ENCODE peak calls at places on chromosome X, in four cellular contexts. One of them, this sample, is unnamed.

GRCh38 chrX:151901821-151902220 is 10.9 kb upstream of the MAGEA4 start:
- DNase-seq in H1: no peak
- DNase-seq in mesenchymal stem cell: no peak
- DNase-seq in neuronal stem cell: no peak
- DNase-seq in this sample: no peak

GRCh38 chrX:13487731-13488505 is 81.5 kb upstream of the EGFL6 start:
- DNase-seq in neuronal stem cell: peak; percentile 17
- DNase-seq in H1: peak; percentile 47
- DNase-seq in mesenchymal stem cell: peak; percentile 88
- DNase-seq in this sample: peak; percentile 54

GRCh38 chrX:36480441-36480990 is 527.6 kb upstream of the FAM47C start:
- DNase-seq in H1: no peak
- DNase-seq in mesenchymal stem cell: no peak
- DNase-seq in neuronal stem cell: no peak
- DNase-seq in this sample: no peak

GRCh38 chrX:69216911-69217310 is 51.7 kb upstream of the PJA1 start:
- DNase-seq in mesenchymal stem cell: no peak
- DNase-seq in H1: no peak
- DNase-seq in neuronal stem cell: no peak
- DNase-seq in this sample: no peak

GRCh38 chrX:71996826-71997225 is 86.2 kb downstream of the NHSL2 start:
- DNase-seq in neuronal stem cell: no peak
- DNase-seq in mesenchymal stem cell: no peak
- DNase-seq in H1: peak; percentile 52
- DNase-seq in this sample: peak; percentile 74

GRCh38 chrX:119272882-119273806 is 37.1 kb downstream of the PGRMC1 start:
- DNase-seq in H1: peak; percentile 71
- DNase-seq in neuronal stem cell: peak; percentile 32
- DNase-seq in mesenchymal stem cell: peak; percentile 17
- DNase-seq in this sample: peak; percentile 89

GRCh38 chrX:71128915-71129765 is 10.7 kb downstream of the MED12 start:
- DNase-seq in H1: peak; percentile 76
- DNase-seq in mesenchymal stem cell: peak; percentile 67
- DNase-seq in neuronal stem cell: no peak
- DNase-seq in this sample: peak; percentile 57

GRCh38 chrX:40663880-40664630 is 16.7 kb upstream of the CXorf38 start:
- DNase-seq in H1: no peak
- DNase-seq in mesenchymal stem cell: peak; percentile 29
- DNase-seq in neuronal stem cell: no peak
- DNase-seq in this sample: peak; percentile 75

GRCh38 chrX:19772759-19773623 is 114.4 kb downstream of the SH3KBP1 start:
- DNase-seq in neuronal stem cell: no peak
- DNase-seq in H1: no peak
- DNase-seq in mesenchymal stem cell: no peak
- DNase-seq in this sample: no peak

GRCh38 chrX:3811331-3812311 is 98.2 kb upstream of the PRKX start:
- DNase-seq in H1: no peak
- DNase-seq in neuronal stem cell: no peak
- DNase-seq in mesenchymal stem cell: peak; percentile 60
- DNase-seq in this sample: no peak

GRCh38 chrX:129823115-129823514 is 20.6 kb downstream of the ZDHHC9 start:
- DNase-seq in H1: no peak
- DNase-seq in neuronal stem cell: no peak
- DNase-seq in mesenchymal stem cell: peak; percentile 40
- DNase-seq in this sample: no peak

GRCh38 chrX:40146471-40147398 is 49.0 kb upstream of the BCOR start:
- DNase-seq in mesenchymal stem cell: peak; percentile 67
- DNase-seq in neuronal stem cell: no peak
- DNase-seq in H1: peak; percentile 59
- DNase-seq in this sample: peak; percentile 74

GRCh38 chrX:18286322-18286831 is 65.7 kb upstream of the BEND2 start:
- DNase-seq in neuronal stem cell: no peak
- DNase-seq in mesenchymal stem cell: no peak
- DNase-seq in H1: no peak
- DNase-seq in this sample: no peak

GRCh38 chrX:10049246-10049645 is 82.1 kb downstream of the CLDN34 start:
- DNase-seq in mesenchymal stem cell: no peak
- DNase-seq in neuronal stem cell: no peak
- DNase-seq in H1: no peak
- DNase-seq in this sample: no peak

GRCh38 chrX:24767557-24767956 is 73.8 kb downstream of the POLA1 start:
- DNase-seq in H1: no peak
- DNase-seq in mesenchymal stem cell: peak; percentile 9
- DNase-seq in neuronal stem cell: no peak
- DNase-seq in this sample: no peak

GRCh38 chrX:81377329-81377728 is 175.4 kb downstream of the SH3BGRL start:
- DNase-seq in neuronal stem cell: peak; percentile 8
- DNase-seq in H1: no peak
- DNase-seq in mesenchymal stem cell: peak; percentile 20
- DNase-seq in this sample: no peak

GRCh38 chrX:5051831-5052491 is 1176.7 kb downstream of the NLGN4X start:
- DNase-seq in mesenchymal stem cell: peak; percentile 89
- DNase-seq in neuronal stem cell: no peak
- DNase-seq in H1: no peak
- DNase-seq in this sample: no peak

GRCh38 chrX:48864210-48864609 is 28.8 kb upstream of the PCSK1N start:
- DNase-seq in mesenchymal stem cell: peak; percentile 66
- DNase-seq in neuronal stem cell: no peak
- DNase-seq in H1: no peak
- DNase-seq in this sample: no peak

GRCh38 chrX:33134164-33134563 is 77.2 kb downstream of the DMD start:
- DNase-seq in neuronal stem cell: no peak
- DNase-seq in H1: no peak
- DNase-seq in mesenchymal stem cell: no peak
- DNase-seq in this sample: no peak

GRCh38 chrX:125977851-125978250 is 188.2 kb downstream of the DCAF12L2 start:
- DNase-seq in neuronal stem cell: no peak
- DNase-seq in mesenchymal stem cell: no peak
- DNase-seq in H1: no peak
- DNase-seq in this sample: no peak

GRCh38 chrX:121121021-121121420 is 73.6 kb downstream of the GLUD2 start:
- DNase-seq in mesenchymal stem cell: no peak
- DNase-seq in H1: no peak
- DNase-seq in neuronal stem cell: no peak
- DNase-seq in this sample: no peak

GRCh38 chrX:40784516-40785151 is 49.3 kb upstream of the MED14 start:
- DNase-seq in H1: no peak
- DNase-seq in mesenchymal stem cell: peak; percentile 3
- DNase-seq in neuronal stem cell: no peak
- DNase-seq in this sample: no peak

GRCh38 chrX:39912126-39912525 is 185.6 kb downstream of the BCOR start:
- DNase-seq in H1: no peak
- DNase-seq in mesenchymal stem cell: no peak
- DNase-seq in neuronal stem cell: no peak
- DNase-seq in this sample: no peak

GRCh38 chrX:69018416-69019072 is 146.7 kb downstream of the PJA1 start:
- DNase-seq in mesenchymal stem cell: no peak
- DNase-seq in neuronal stem cell: no peak
- DNase-seq in H1: no peak
- DNase-seq in this sample: no peak

GRCh38 chrX:106481341-106481740 is 130.4 kb upstream of the RADX start:
- DNase-seq in neuronal stem cell: peak; percentile 48
- DNase-seq in H1: peak; percentile 60
- DNase-seq in mesenchymal stem cell: peak; percentile 48
- DNase-seq in this sample: peak; percentile 27

GRCh38 chrX:9291666-9292065 is 173.2 kb upstream of the TBL1X start:
- DNase-seq in H1: peak; percentile 52
- DNase-seq in mesenchymal stem cell: no peak
- DNase-seq in neuronal stem cell: peak; percentile 41
- DNase-seq in this sample: peak; percentile 71

GRCh38 chrX:154351183-154352011 is 23.0 kb downstream of the FLNA start:
- DNase-seq in neuronal stem cell: no peak
- DNase-seq in H1: no peak
- DNase-seq in mesenchymal stem cell: no peak
- DNase-seq in this sample: no peak

GRCh38 chrX:103918050-103918449 is 44.4 kb upstream of the TMSB15B start:
- DNase-seq in neuronal stem cell: peak; percentile 65
- DNase-seq in mesenchymal stem cell: peak; percentile 76
- DNase-seq in H1: peak; percentile 61
- DNase-seq in this sample: peak; percentile 87

DNA sequence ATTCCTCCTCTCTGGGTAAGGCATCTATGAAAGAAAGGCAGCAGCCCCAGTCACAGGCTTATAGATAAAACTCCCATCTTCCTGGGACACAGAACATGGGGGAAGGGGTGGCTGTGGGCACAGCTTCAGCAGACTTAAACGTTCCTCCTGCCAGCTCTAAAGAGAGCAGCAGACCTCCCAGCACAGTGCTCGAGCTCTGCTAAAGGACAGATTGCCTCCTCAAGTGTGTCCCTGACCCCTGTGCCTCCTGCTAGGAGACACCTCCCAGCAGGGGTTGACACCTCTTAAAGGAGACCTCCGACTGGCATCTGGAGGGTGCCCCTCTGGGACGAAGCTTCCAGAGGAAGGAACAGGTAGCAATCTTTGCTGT is 89.9 kb downstream of the EFHC2 start:
- DNase-seq in mesenchymal stem cell: no peak
- DNase-seq in neuronal stem cell: no peak
- DNase-seq in H1: no peak
- DNase-seq in this sample: no peak
- H3K4ac ChIP-seq in mesenchymal stem cell: no peak overlapping the region
- H3K4ac ChIP-seq in neuronal stem cell: no peak overlapping the region
- H3K4ac ChIP-seq in H1: no peak overlapping the region
- H3K4ac ChIP-seq in this sample: no peak overlapping the region

DNA sequence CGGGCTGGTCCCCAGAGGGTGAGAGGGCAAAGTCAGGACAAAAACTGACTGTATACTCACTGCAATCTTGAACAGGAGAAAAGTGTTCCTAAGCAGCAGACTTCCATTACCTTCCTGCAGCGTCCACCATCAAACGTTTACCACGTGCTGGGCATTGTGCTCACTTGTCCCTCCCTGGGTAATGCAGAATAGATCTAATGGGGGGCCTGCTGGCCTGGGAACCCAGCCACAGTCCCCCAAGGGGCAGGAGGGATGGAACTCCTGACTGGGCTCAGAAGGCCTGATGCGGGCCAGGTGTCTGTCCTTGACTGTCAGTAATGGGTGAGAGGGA is 37.6 kb upstream of the FAM156A start:
- DNase-seq in neuronal stem cell: no peak
- DNase-seq in mesenchymal stem cell: no peak
- DNase-seq in H1: no peak
- DNase-seq in this sample: no peak
- H3K4ac ChIP-seq in neuronal stem cell: no peak overlapping the region
- H3K4ac ChIP-seq in mesenchymal stem cell: no peak overlapping the region
- H3K4ac ChIP-seq in H1: no peak overlapping the region
- H3K4ac ChIP-seq in this sample: no peak overlapping the region

DNA sequence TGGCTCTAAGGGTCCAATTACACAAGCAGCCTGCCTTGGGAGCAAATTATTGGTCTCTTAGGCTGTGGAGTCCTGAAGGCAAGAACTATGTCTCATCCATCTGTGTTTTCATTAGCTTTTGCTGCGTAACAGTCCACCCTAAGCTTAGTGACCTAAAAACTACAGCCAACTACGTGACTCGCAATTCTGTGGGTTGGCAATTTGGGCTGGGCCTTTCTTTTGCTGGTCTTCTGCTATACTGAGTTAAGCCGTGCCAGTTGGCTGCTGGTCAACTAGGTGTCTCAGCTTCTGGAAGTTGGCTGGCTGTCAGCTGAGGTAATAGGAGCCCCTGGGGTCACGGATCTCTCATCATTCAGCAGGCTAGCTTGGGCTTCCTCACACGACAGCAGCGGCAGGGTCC is 205.6 kb upstream of the S100G start:
- DNase-seq in mesenchymal stem cell: no peak
- DNase-seq in neuronal stem cell: no peak
- DNase-seq in H1: no peak
- DNase-seq in this sample: no peak
- H3K4ac ChIP-seq in mesenchymal stem cell: no peak overlapping the region
- H3K4ac ChIP-seq in neuronal stem cell: no peak overlapping the region
- H3K4ac ChIP-seq in H1: no peak overlapping the region
- H3K4ac ChIP-seq in this sample: no peak overlapping the region

GRCh38 chrX:16771483-16772398 is 14.5 kb upstream of the TXLNG start:
- DNase-seq in mesenchymal stem cell: peak; percentile 88
- DNase-seq in H1: peak; percentile 44
- DNase-seq in neuronal stem cell: peak; percentile 21
- DNase-seq in this sample: peak; percentile 83
- H3K4ac ChIP-seq in mesenchymal stem cell: no peak overlapping the region
- H3K4ac ChIP-seq in H1: no peak overlapping the region
- H3K4ac ChIP-seq in neuronal stem cell: no peak overlapping the region
- H3K4ac ChIP-seq in this sample: no peak overlapping the region

GRCh38 chrX:47266643-47267042 is 33.8 kb downstream of the USP11 start:
- DNase-seq in H1: no peak
- DNase-seq in mesenchymal stem cell: no peak
- DNase-seq in neuronal stem cell: no peak
- DNase-seq in this sample: no peak

DNA sequence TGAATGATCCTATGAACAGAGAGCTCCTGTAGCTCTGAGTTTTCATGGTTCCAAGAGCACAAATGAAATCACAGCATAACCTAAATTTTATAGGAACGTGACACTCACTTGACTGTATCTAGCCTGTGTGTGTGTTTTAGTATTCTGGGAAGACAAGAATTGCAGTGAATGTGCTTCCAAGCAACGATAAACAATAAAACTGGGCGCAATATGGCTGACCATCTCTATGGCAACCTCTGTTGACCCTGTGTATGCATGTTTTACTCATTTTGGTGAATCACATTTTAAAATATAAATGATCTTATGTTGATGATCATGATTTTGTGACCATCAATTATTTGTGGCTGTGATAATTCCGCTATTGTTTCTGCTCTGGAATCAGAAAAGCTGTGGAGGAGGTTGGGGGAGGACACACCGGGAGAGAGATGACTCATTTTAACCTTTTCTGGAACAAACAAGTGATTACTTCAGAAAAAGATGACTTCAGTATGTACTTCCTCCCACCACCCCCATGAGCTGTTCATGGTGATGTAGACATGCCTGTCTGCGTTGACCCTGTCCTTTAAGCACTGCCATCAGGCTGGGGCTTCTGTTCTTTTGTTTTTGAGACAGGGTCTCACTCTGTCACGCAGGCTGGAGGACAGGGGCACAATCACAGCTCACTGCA is 31.8 kb downstream of the USP11 start:
- DNase-seq in neuronal stem cell: no peak
- DNase-seq in H1: no peak
- DNase-seq in mesenchymal stem cell: peak; percentile 54
- DNase-seq in this sample: no peak
- H3K4ac ChIP-seq in neuronal stem cell: no peak overlapping the region
- H3K4ac ChIP-seq in H1: no peak overlapping the region
- H3K4ac ChIP-seq in mesenchymal stem cell: no peak overlapping the region
- H3K4ac ChIP-seq in this sample: no peak overlapping the region

DNA sequence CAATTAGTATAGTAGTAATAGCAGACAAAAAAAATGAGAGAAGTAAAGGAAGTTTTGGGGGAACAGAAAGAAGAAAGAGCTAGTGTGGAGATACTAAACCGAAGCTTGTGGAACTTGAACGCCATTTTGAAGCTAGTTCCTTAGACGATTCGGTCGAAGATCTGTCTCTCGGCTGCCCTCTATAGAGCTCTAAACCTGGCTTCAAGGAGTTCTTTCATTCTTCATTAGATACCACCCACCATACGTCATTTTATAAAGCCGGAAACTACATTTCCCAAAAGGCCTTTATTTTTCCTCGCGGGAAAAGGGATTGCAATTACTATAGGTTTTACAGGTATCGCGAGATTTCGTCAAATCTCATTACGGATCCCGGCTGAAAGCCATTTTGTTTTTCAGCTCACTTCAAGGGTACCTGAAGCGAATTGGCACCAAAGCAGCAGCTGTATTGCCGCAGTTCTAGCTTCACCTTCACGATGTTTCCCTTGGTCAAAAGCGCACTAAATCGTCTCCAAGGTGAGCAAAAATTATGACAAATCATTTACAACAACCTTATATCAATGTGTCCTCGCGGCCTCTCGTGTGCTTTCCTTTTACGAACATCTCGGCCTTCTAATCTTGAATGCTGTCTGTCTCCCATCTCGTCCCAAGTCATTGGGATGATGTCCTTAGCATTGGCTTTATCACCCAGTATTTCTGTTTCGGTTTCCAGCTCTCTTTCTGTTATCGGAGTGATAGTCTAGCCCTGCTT is at the start of gene COX7B:
- DNase-seq in neuronal stem cell: peak; percentile 89
- DNase-seq in H1: peak; percentile 51
- DNase-seq in mesenchymal stem cell: peak; percentile 98
- DNase-seq in this sample: peak; percentile 72
- H3K4ac ChIP-seq in neuronal stem cell: no peak within 1 kb of the TSS
- H3K4ac ChIP-seq in H1: no peak within 1 kb of the TSS
- H3K4ac ChIP-seq in mesenchymal stem cell: no peak within 1 kb of the TSS
- H3K4ac ChIP-seq in this sample: no peak within 1 kb of the TSS

This sample was measured in H9.